ENCODE peak calls at places on chromosomes 12 and 14, in five cellular contexts. H is esophagus squamous epithelium, O is sigmoid colon, U is A549, K is testis. W is an unnamed sample. For H3K4me1, the result is how much of the 10 kb centered on the place peaks cover.

GRCh38 chr14:71594828-71595227 is 337.4 kb upstream of the RGS6 start:
- DNase-seq in K (no peak), H (no peak), U (no peak), O (no peak), W (no peak)

GRCh38 chr14:104142136-104143041 is 4.0 kb downstream of the KIF26A start:
- DNase-seq in K (no peak), O (peak), U (no peak), H (no peak), W (peak)

GRCh38 chr14:20468773-20469241 is 399 bp upstream of the PNP start:
- DNase-seq in K (no peak), U (peak), O (no peak), H (no peak), W (no peak)

GRCh38 chr12:12718853-12719252 is 1.7 kb downstream of the CDKN1B start:
- DNase-seq in O (no peak), K (no peak), H (no peak), U (no peak), W (no peak)

GRCh38 chr14:89184952-89185351 is 232.1 kb downstream of the FOXN3 start:
- DNase-seq in O (no peak), H (no peak), U (no peak), K (no peak), W (no peak)

GRCh38 chr12:40106202-40106533 is 287 bp upstream of the SLC2A13 start:
- DNase-seq in U (no peak), K (no peak), H (peak), O (no peak), W (no peak)

GRCh38 chr12:6635856-6636521 is at the start of gene LPAR5:
- DNase-seq in U (peak), H (no peak), O (no peak), K (peak), W (no peak)

GRCh38 chr12:19190292-19191031 is 60.9 kb downstream of the PLEKHA5 start:
- DNase-seq in O (no peak), H (no peak), U (no peak), K (no peak), W (no peak)

GRCh38 chr12:58915634-58916033 is 4.7 kb downstream of the LRIG3 start:
- DNase-seq in U (no peak), O (peak), K (peak), H (no peak), W (no peak)

GRCh38 chr12:11801643-11802042 is 152.2 kb downstream of the ETV6 start:
- DNase-seq in H (no peak), O (no peak), K (no peak), U (no peak), W (no peak)

GRCh38 chr12:118326971-118327370 is 45.7 kb downstream of the TAOK3 start:
- DNase-seq in U (no peak), H (no peak), O (no peak), K (no peak), W (no peak)

GRCh38 chr14:64845878-64846277 is 33.8 kb downstream of the SPTB start:
- DNase-seq in K (no peak), O (no peak), U (no peak), H (no peak), W (no peak)

DNA sequence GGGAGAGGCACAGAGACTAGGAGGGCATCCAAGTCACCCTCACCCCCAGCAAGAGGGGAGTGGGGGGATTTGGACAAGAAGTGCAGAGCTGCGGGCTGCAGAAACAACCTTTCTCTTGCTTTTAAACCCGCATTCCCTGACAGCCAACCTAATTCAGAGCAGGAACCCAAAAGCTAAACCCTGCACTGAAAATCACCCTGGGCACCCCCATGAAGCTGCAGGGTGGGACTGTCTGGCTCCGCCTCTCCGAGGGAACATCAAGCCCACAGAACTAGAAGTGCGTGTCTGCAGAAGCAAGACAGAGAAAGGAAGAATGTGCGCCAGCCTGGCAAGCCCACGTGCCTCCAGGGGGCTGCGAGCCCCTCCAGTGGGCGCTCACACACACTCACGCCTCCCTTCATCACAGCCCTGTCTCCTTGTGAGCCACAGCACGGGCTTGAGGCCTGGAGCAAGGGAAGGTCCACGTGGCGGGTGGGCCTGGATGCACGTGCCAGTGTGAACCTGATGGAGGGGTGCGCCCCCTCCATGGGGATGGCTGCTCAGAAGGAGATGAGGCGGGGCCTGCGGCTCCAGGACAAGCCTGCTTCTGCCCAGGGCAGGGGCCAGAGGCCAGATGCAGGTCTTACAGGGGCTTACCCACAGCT is 27.8 kb upstream of the PNMA1 start:
- DNase-seq in U (no peak), K (no peak), H (no peak), O (peak), W (peak)
- TF ChIP-seq POLR2A in U (no peak), K (no peak), H (no peak), O (no peak), W (no peak)

GRCh38 chr12:114400925-114401324 is 5.0 kb downstream of the TBX5 start:
- DNase-seq in K (no peak), H (no peak), O (peak), U (no peak), W (peak)
- H3K27ac ChIP-seq in K (no peak), H (peak), O (peak), U (no peak), W (peak)

GRCh38 chr14:73457050-73457934 is 1.1 kb downstream of the NUMB start:
- DNase-seq in O (peak), U (no peak), K (no peak), H (no peak), W (peak)

GRCh38 chr14:73457935-73458218 is 469 bp downstream of the NUMB start:
- DNase-seq in K (peak), U (no peak), O (no peak), H (no peak), W (peak)

GRCh38 chr14:73455294-73455693 is 3.1 kb downstream of the NUMB start:
- DNase-seq in H (no peak), U (no peak), O (no peak), K (no peak), W (no peak)

GRCh38 chr14:73460691-73461127 is 2.4 kb upstream of the NUMB start:
- DNase-seq in K (no peak), H (no peak), O (no peak), U (no peak), W (no peak)

DNA sequence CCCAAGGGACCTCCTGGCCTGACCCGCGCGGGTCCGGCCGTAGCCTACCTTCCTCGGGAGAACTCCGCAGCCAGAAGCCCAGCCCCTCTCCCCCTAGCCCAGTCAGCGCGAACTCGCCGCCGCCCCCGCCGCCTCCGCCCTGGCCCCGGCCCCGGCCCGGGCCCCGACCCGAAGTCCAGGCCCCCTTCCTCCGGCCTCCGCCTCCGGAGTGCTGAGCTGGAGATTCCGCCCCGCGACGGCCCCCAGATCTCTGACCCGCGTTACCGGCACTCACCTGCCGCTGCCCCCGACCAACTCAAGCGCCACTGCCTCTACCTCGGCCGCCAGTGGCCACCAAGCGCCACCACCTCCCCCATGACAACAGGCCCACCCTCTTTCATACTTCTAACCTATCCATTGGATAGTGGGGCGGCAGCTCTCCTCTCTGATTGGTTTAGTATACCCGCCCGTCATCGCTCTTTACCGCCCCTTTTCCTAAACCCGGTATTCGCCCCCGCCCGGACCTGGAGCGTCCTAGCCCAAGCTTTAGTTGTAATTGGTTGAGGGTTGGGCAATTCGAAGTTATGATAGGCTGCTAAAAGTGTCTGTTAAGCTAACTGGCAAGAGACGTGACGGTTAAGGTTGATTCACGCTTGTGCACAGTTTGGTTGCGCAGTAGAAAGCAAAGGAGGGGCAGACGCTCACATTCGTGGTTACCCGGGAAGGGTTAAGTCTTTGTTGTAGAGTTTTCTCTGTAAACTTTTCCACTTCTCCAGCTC is at the start of gene NUMB:
- DNase-seq in H (peak), K (peak), U (peak), O (peak), W (peak)
- H3K4me1 ChIP-seq in H (half or more), K (under half), U (half or more), O (half or more), W (half or more)

GRCh38 chr14:24903337-24903736 is 146.6 kb downstream of the STXBP6 start:
- DNase-seq in O (no peak), K (no peak), U (no peak), H (no peak), W (no peak)

GRCh38 chr14:24904533-24904932 is 145.4 kb downstream of the STXBP6 start:
- DNase-seq in K (no peak), O (no peak), U (no peak), H (no peak), W (no peak)

GRCh38 chr14:24895622-24896021 is 154.3 kb downstream of the STXBP6 start:
- DNase-seq in K (no peak), H (no peak), U (no peak), O (no peak), W (no peak)

GRCh38 chr14:24897793-24898192 is 152.2 kb downstream of the STXBP6 start:
- DNase-seq in H (no peak), U (no peak), O (no peak), K (no peak), W (no peak)

GRCh38 chr14:24900281-24900868 is 149.6 kb downstream of the STXBP6 start:
- DNase-seq in H (no peak), O (no peak), U (no peak), K (no peak), W (no peak)
- TF ChIP-seq POLR2A in H (no peak), O (no peak), U (no peak), K (no peak), W (no peak)

DNA sequence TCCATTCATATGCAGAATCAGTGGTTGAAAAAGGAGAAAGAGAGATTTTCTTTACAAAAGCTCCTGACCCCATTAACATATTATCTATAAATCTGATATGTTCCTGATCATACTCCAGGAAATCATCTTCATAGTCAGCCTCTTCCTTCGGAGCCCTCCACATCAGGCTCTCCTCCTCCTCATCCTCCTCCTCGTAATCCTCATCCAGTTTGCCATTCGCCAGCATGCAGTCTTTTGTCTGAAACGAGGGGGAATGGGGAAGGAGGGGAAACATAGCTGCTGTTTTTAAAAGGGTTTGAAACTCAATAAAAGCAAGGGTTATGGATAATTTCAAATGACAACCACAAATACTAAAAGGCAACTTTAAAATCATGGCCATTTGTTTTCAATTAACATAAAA is 60.9 kb downstream of the DICER1 start:
- DNase-seq in O (no peak), K (no peak), U (no peak), H (no peak), W (no peak)
- H3K27ac ChIP-seq in O (no peak), K (no peak), U (no peak), H (no peak), W (no peak)